ENCODE peak calls at places on chromosomes 7 and 10, in nine cellular contexts. N is GM23248; P is heart left ventricle; H is left ventricle myocardium inferior; S is mammary epithelial cell; V is CD8-positive, alpha-beta T cell; T is suprapubic skin; K is ascending aorta; U is aorta. X is an unnamed sample.

GRCh38 chr10:97196213-97197029 is 10.7 kb upstream of the SLIT1 start:
- DNase-seq in T (no peak), K (no peak), V (peak; percentile 62), S (peak; percentile 23), U (peak; percentile 82), H (peak; percentile 56), P (peak; percentile 47), N (peak; percentile 80), X (peak; percentile 71)

GRCh38 chr10:124592736-124593430 is 131.3 kb downstream of the LHPP start:
- DNase-seq in S (no peak), K (no peak), T (no peak), P (no peak), H (peak; percentile 7), N (no peak), V (no peak), U (peak; percentile 57), X (no peak)

GRCh38 chr10:14571866-14572507 is 202.7 kb downstream of the FAM107B start:
- DNase-seq in K (peak; percentile 79), V (peak; percentile 66), S (no peak), T (no peak), H (no peak), N (peak; percentile 42), P (no peak), U (no peak), X (peak; percentile 87)

GRCh38 chr10:62433181-62433692 is 59.1 kb downstream of the ZNF365 start:
- DNase-seq in T (no peak), H (peak; percentile 27), P (peak; percentile 32), V (peak; percentile 16), U (peak; percentile 91), S (peak; percentile 99), N (peak; percentile 98), K (peak; percentile 90), X (peak; percentile 88)

GRCh38 chr10:97843296-97843671 is 6.4 kb upstream of the GOLGA7B start:
- DNase-seq in S (peak; percentile 61), N (peak; percentile 10), K (no peak), V (no peak), H (no peak), T (no peak), P (no peak), U (no peak), X (no peak)

GRCh38 chr7:22549667-22550513 is 49.9 kb upstream of the STEAP1B start:
- DNase-seq in K (no peak), N (peak; percentile 59), T (no peak), S (peak; percentile 26), U (peak; percentile 77), P (no peak), V (no peak), H (no peak), X (peak; percentile 43)

GRCh38 chr7:41162612-41163011 is 540.3 kb downstream of the INHBA start:
- DNase-seq in N (peak; percentile 29), S (no peak), P (no peak), H (no peak), T (no peak), V (no peak), K (no peak), U (no peak), X (no peak)

GRCh38 chr7:76069238-76069638 is 21.3 kb downstream of the MDH2 start:
- DNase-seq in T (no peak), H (peak; percentile 74), U (no peak), N (peak; percentile 93), P (peak; percentile 53), S (peak; percentile 93), V (no peak), K (no peak), X (peak; percentile 88)

GRCh38 chr10:77229704-77230103 is 407.9 kb downstream of the KCNMA1 start:
- DNase-seq in V (no peak), P (no peak), N (peak; percentile 17), S (no peak), T (no peak), U (no peak), H (no peak), K (no peak), X (no peak)

GRCh38 chr7:3009086-3009485 is 34.6 kb downstream of the CARD11 start:
- DNase-seq in K (no peak), N (no peak), P (no peak), S (no peak), U (no peak), H (no peak), T (no peak), V (no peak), X (no peak)

GRCh38 chr10:14782691-14783363 is 8.1 kb upstream of the FAM107B start:
- DNase-seq in P (no peak), N (no peak), S (peak; percentile 35), H (no peak), U (no peak), V (no peak), T (no peak), K (no peak), X (peak; percentile 70)

GRCh38 chr10:35770817-35771355 is 128.8 kb upstream of the FZD8 start:
- DNase-seq in T (no peak), N (no peak), H (no peak), P (no peak), K (no peak), V (no peak), U (no peak), S (no peak), X (no peak)

GRCh38 chr7:44757311-44757710 is 8.7 kb downstream of the ZMIZ2 start:
- DNase-seq in T (no peak), V (no peak), N (no peak), H (peak; percentile 78), U (peak; percentile 86), S (no peak), K (no peak), P (peak; percentile 72), X (no peak)

GRCh38 chr10:72248477-72249151 is 25.1 kb upstream of the DDIT4 start:
- DNase-seq in H (peak; percentile 88), N (peak; percentile 33), V (peak; percentile 77), U (peak; percentile 92), K (peak; percentile 96), T (peak; percentile 91), S (peak; percentile 92), P (peak; percentile 88), X (no peak)

GRCh38 chr10:72244573-72245038 is 28.5 kb upstream of the ASCC1 start:
- DNase-seq in U (no peak), S (no peak), V (no peak), N (no peak), K (no peak), H (peak; percentile 3), P (no peak), T (no peak), X (no peak)

GRCh38 chr10:72242675-72243074 is 26.6 kb upstream of the ASCC1 start:
- DNase-seq in V (no peak), N (peak; percentile 22), U (peak; percentile 86), T (no peak), H (peak; percentile 68), S (no peak), P (peak; percentile 69), K (peak; percentile 85), X (peak; percentile 38)

GRCh38 chr10:72243822-72244437 is 27.9 kb upstream of the ASCC1 start:
- DNase-seq in P (peak; percentile 34), U (no peak), V (no peak), S (peak; percentile 36), T (peak; percentile 89), K (peak; percentile 90), N (peak; percentile 95), H (peak; percentile 68), X (peak; percentile 81)

GRCh38 chr10:72245949-72246525 is 27.7 kb upstream of the DDIT4 start:
- DNase-seq in H (peak; percentile 12), P (no peak), V (no peak), K (no peak), N (no peak), S (no peak), T (no peak), U (no peak), X (no peak)
- H3K4me3 ChIP-seq in H (no peak overlapping the region), P (no peak overlapping the region), V (no peak overlapping the region), K (no peak overlapping the region), N (no peak overlapping the region), S (no peak overlapping the region), T (no peak overlapping the region), U (no peak overlapping the region), X (no peak overlapping the region)

GRCh38 chr7:157691521-157692155 is 354.8 kb downstream of the DNAJB6 start:
- DNase-seq in U (peak; percentile 71), V (no peak), S (no peak), K (peak; percentile 59), T (peak; percentile 72), P (no peak), N (no peak), H (no peak), X (no peak)

GRCh38 chr7:157689269-157690057 is 352.7 kb downstream of the DNAJB6 start:
- DNase-seq in N (no peak), T (peak; percentile 69), H (no peak), P (no peak), S (no peak), U (peak; percentile 31), K (peak; percentile 31), V (no peak), X (no peak)

GRCh38 chr7:157692156-157693011 is 355.6 kb downstream of the DNAJB6 start:
- DNase-seq in S (no peak), P (no peak), U (peak; percentile 76), N (no peak), H (no peak), T (peak; percentile 77), K (peak; percentile 54), V (no peak), X (no peak)

GRCh38 chr7:157690058-157690832 is 353.4 kb downstream of the DNAJB6 start:
- DNase-seq in K (peak; percentile 59), V (no peak), U (peak; percentile 73), N (peak; percentile 29), H (no peak), P (no peak), T (peak; percentile 59), S (peak; percentile 6), X (peak; percentile 17)

DNA sequence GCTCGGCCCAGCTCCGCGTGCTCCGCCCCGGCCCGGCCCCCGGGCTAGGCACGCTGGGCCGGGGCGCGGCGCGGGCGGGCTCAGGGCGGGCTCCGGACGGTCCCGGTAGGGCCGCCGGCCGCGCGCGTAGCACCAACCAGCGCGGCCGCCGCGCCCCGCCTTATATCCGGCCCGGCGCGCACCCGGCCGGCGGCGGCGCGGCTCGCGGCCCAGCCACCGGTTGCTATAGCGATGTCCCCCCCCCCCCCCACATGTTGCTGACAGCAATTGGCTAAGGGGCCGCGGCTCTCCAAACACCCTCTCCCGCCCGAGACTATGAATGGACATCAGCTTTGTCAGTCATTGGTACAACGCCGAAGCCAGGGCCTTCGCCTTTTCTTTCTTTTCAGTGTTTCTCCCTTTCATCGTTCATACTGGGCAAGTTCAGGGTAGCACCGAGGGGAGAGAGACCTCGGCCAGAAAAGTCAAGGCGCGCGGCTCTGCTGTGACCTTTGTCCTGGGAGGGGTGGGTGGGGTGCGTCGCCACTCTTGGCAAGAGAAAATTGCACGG is 354.1 kb downstream of the DNAJB6 start:
- DNase-seq in H (peak; percentile 67), N (peak; percentile 51), S (peak; percentile 26), P (peak; percentile 80), T (peak; percentile 59), K (peak; percentile 68), V (no peak), U (peak; percentile 70), X (peak; percentile 78)
- H3K27me3 ChIP-seq in H (peaks cover 95% of the 10 kb centered on the region), N (peaks cover 47% of the 10 kb centered on the region), S (peaks cover 56% of the 10 kb centered on the region), P (peaks cover 74% of the 10 kb centered on the region), T (peaks cover 88% of the 10 kb centered on the region), K (peaks cover 15% of the 10 kb centered on the region), V (peaks cover 40% of the 10 kb centered on the region), U (no peaks in the 10 kb centered on the region), X (no peaks in the 10 kb centered on the region)

GRCh38 chr7:157404002-157404401 is 67.2 kb downstream of the DNAJB6 start:
- DNase-seq in S (no peak), V (no peak), P (no peak), N (no peak), K (no peak), H (no peak), T (no peak), U (no peak), X (no peak)
- H3K36me3 ChIP-seq in S (peaks cover 4% of the 10 kb centered on the region), V (peaks cover 8% of the 10 kb centered on the region), P (peaks cover 43% of the 10 kb centered on the region), N (peaks cover 4% of the 10 kb centered on the region), K (peaks cover 20% of the 10 kb centered on the region), H (peaks cover 47% of the 10 kb centered on the region), T (peaks cover 40% of the 10 kb centered on the region), U (no peaks in the 10 kb centered on the region), X (no peaks in the 10 kb centered on the region)

GRCh38 chr7:127417346-127417745 is 24.8 kb upstream of the ZNF800 start:
- DNase-seq in S (no peak), H (no peak), N (no peak), P (no peak), V (no peak), K (no peak), T (no peak), U (no peak), X (no peak)
- H3K4me3 ChIP-seq in S (no peak overlapping the region), H (no peak overlapping the region), N (no peak overlapping the region), P (no peak overlapping the region), V (peak overlapping the region; percentile 5), K (no peak overlapping the region), T (no peak overlapping the region), U (no peak overlapping the region), X (no peak overlapping the region)

X was measured in MG63.